ENCODE peak calls at places on chromosomes 11 and 22, in four cellular contexts. One of them, this sample, is unnamed.

GRCh38 chr11:9893474-9893873 is 229.6 kb downstream of the SWAP70 start:
- DNase-seq in GM23338: peak; percentile 44
- DNase-seq in PC-3: peak; percentile 13
- DNase-seq in SK-N-SH: no peak
- DNase-seq in this sample: peak; percentile 5

GRCh38 chr22:38238519-38239051 is 34.2 kb downstream of the TMEM184B start:
- DNase-seq in SK-N-SH: no peak
- DNase-seq in GM23338: no peak
- DNase-seq in PC-3: peak; percentile 39
- DNase-seq in this sample: no peak

GRCh38 chr11:18721576-18722292 is 4.3 kb downstream of the IGSF22 start:
- DNase-seq in GM23338: peak; percentile 86
- DNase-seq in PC-3: peak; percentile 37
- DNase-seq in SK-N-SH: peak; percentile 74
- DNase-seq in this sample: peak; percentile 78

GRCh38 chr11:9825315-9825714 is 161.4 kb downstream of the SWAP70 start:
- DNase-seq in GM23338: no peak
- DNase-seq in PC-3: peak; percentile 24
- DNase-seq in SK-N-SH: no peak
- DNase-seq in this sample: no peak

GRCh38 chr11:120801801-120802689 is 221.9 kb upstream of the TBCEL start:
- DNase-seq in SK-N-SH: peak; percentile 83
- DNase-seq in PC-3: peak; percentile 76
- DNase-seq in GM23338: peak; percentile 89
- DNase-seq in this sample: peak; percentile 82

GRCh38 chr11:67379061-67380058 is 6.0 kb upstream of the CLCF1 start:
- DNase-seq in SK-N-SH: no peak
- DNase-seq in GM23338: no peak
- DNase-seq in PC-3: peak; percentile 85
- DNase-seq in this sample: no peak

GRCh38 chr11:13169709-13170108 is 107.9 kb upstream of the BMAL1 start:
- DNase-seq in SK-N-SH: no peak
- DNase-seq in PC-3: peak; percentile 85
- DNase-seq in GM23338: no peak
- DNase-seq in this sample: no peak

GRCh38 chr22:42646569-42647525 is 2.3 kb downstream of the CYB5R3 start:
- DNase-seq in GM23338: no peak
- DNase-seq in SK-N-SH: no peak
- DNase-seq in PC-3: no peak
- DNase-seq in this sample: no peak

GRCh38 chr11:783581-784015 is 6.3 kb downstream of the CEND1 start:
- DNase-seq in SK-N-SH: peak; percentile 91
- DNase-seq in GM23338: peak; percentile 98
- DNase-seq in PC-3: peak; percentile 80
- DNase-seq in this sample: peak; percentile 94

GRCh38 chr11:60905047-60905446 is 1.3 kb downstream of the PRPF19 start:
- DNase-seq in SK-N-SH: peak; percentile 39
- DNase-seq in PC-3: peak; percentile 50
- DNase-seq in GM23338: no peak
- DNase-seq in this sample: no peak

GRCh38 chr11:12057299-12057980 is 49.0 kb upstream of the DKK3 start:
- DNase-seq in GM23338: no peak
- DNase-seq in SK-N-SH: no peak
- DNase-seq in PC-3: no peak
- DNase-seq in this sample: no peak

GRCh38 chr22:35154937-35155387 is 89.0 kb downstream of the ISX start:
- DNase-seq in GM23338: peak; percentile 96
- DNase-seq in SK-N-SH: peak; percentile 63
- DNase-seq in PC-3: peak; percentile 71
- DNase-seq in this sample: peak; percentile 85

GRCh38 chr11:86369668-86370067 is 5.0 kb upstream of the CCDC81 start:
- DNase-seq in PC-3: no peak
- DNase-seq in GM23338: no peak
- DNase-seq in SK-N-SH: no peak
- DNase-seq in this sample: no peak

GRCh38 chr11:45606514-45607024 is 58.9 kb downstream of the CHST1 start:
- DNase-seq in SK-N-SH: peak; percentile 38
- DNase-seq in GM23338: peak; percentile 93
- DNase-seq in PC-3: no peak
- DNase-seq in this sample: peak; percentile 95

GRCh38 chr11:1297011-1297575 is 12.3 kb downstream of the TOLLIP start:
- DNase-seq in PC-3: no peak
- DNase-seq in GM23338: no peak
- DNase-seq in SK-N-SH: no peak
- DNase-seq in this sample: no peak

GRCh38 chr11:95939091-95939490 is 15.2 kb upstream of the MTMR2 start:
- DNase-seq in GM23338: no peak
- DNase-seq in PC-3: no peak
- DNase-seq in SK-N-SH: no peak
- DNase-seq in this sample: no peak

GRCh38 chr11:13384837-13385417 is 78.1 kb downstream of the BTBD10 start:
- DNase-seq in GM23338: peak; percentile 80
- DNase-seq in SK-N-SH: peak; percentile 39
- DNase-seq in PC-3: peak; percentile 52
- DNase-seq in this sample: peak; percentile 67

GRCh38 chr22:33625959-33626358 is 294.3 kb downstream of the LARGE1 start:
- DNase-seq in SK-N-SH: no peak
- DNase-seq in PC-3: no peak
- DNase-seq in GM23338: no peak
- DNase-seq in this sample: no peak

GRCh38 chr11:74672956-74673895 is 58.0 kb downstream of the CHRDL2 start:
- DNase-seq in GM23338: no peak
- DNase-seq in SK-N-SH: peak; percentile 77
- DNase-seq in PC-3: peak; percentile 94
- DNase-seq in this sample: no peak

GRCh38 chr22:29944339-29944738 is 61.4 kb downstream of the MTMR3 start:
- DNase-seq in SK-N-SH: no peak
- DNase-seq in PC-3: no peak
- DNase-seq in GM23338: no peak
- DNase-seq in this sample: no peak

GRCh38 chr11:662689-663274 is 25.7 kb downstream of the DRD4 start:
- DNase-seq in SK-N-SH: peak; percentile 92
- DNase-seq in GM23338: peak; percentile 78
- DNase-seq in PC-3: peak; percentile 54
- DNase-seq in this sample: peak; percentile 65

GRCh38 chr11:14029971-14030531 is 67.5 kb downstream of the SPON1 start:
- DNase-seq in SK-N-SH: no peak
- DNase-seq in GM23338: no peak
- DNase-seq in PC-3: peak; percentile 84
- DNase-seq in this sample: no peak

GRCh38 chr11:17598700-17599459 is 51.8 kb downstream of the OTOG start:
- DNase-seq in GM23338: peak; percentile 94
- DNase-seq in PC-3: peak; percentile 78
- DNase-seq in SK-N-SH: peak; percentile 85
- DNase-seq in this sample: peak; percentile 90

GRCh38 chr11:47355283-47356128 is 3.0 kb upstream of the MYBPC3 start:
- DNase-seq in SK-N-SH: peak; percentile 93
- DNase-seq in GM23338: peak; percentile 98
- DNase-seq in PC-3: peak; percentile 95
- DNase-seq in this sample: peak; percentile 96

GRCh38 chr11:102800774-102801173 is 2.8 kb upstream of the MMP1 start:
- DNase-seq in GM23338: no peak
- DNase-seq in PC-3: no peak
- DNase-seq in SK-N-SH: no peak
- DNase-seq in this sample: no peak

GRCh38 chr11:68377389-68377795 is 65.0 kb downstream of the LRP5 start:
- DNase-seq in PC-3: no peak
- DNase-seq in GM23338: no peak
- DNase-seq in SK-N-SH: peak; percentile 59
- DNase-seq in this sample: no peak

GRCh38 chr11:110776091-110776490 is 63.9 kb upstream of the ARHGAP20 start:
- DNase-seq in SK-N-SH: no peak
- DNase-seq in GM23338: no peak
- DNase-seq in PC-3: no peak
- DNase-seq in this sample: no peak

GRCh38 chr11:60485987-60486386 is 6.6 kb upstream of the MS4A12 start:
- DNase-seq in GM23338: peak; percentile 73
- DNase-seq in PC-3: peak; percentile 85
- DNase-seq in SK-N-SH: peak; percentile 39
- DNase-seq in this sample: peak; percentile 70

GRCh38 chr22:46128606-46129005 is 21.7 kb upstream of the PPARA start:
- DNase-seq in SK-N-SH: no peak
- DNase-seq in GM23338: no peak
- DNase-seq in PC-3: no peak
- DNase-seq in this sample: no peak

GRCh38 chr11:71305041-71305440 is 52.7 kb upstream of the SHANK2 start:
- DNase-seq in SK-N-SH: no peak
- DNase-seq in GM23338: no peak
- DNase-seq in PC-3: no peak
- DNase-seq in this sample: no peak

GRCh38 chr11:118838905-118839553 is 44.7 kb upstream of the CXCR5 start:
- DNase-seq in GM23338: no peak
- DNase-seq in PC-3: no peak
- DNase-seq in SK-N-SH: no peak
- DNase-seq in this sample: no peak

GRCh38 chr11:76669901-76670474 is 559 bp downstream of the LRRC32 start:
- DNase-seq in PC-3: no peak
- DNase-seq in GM23338: peak; percentile 36
- DNase-seq in SK-N-SH: no peak
- DNase-seq in this sample: peak; percentile 46

GRCh38 chr11:21933095-21933494 is 259.8 kb upstream of the ANO5 start:
- DNase-seq in PC-3: no peak
- DNase-seq in SK-N-SH: peak; percentile 17
- DNase-seq in GM23338: peak; percentile 14
- DNase-seq in this sample: no peak

GRCh38 chr11:68328374-68329091 is 16.1 kb downstream of the LRP5 start:
- DNase-seq in GM23338: peak; percentile 75
- DNase-seq in SK-N-SH: peak; percentile 87
- DNase-seq in PC-3: no peak
- DNase-seq in this sample: peak; percentile 88

GRCh38 chr11:15988693-15989231 is 367.6 kb downstream of the SOX6 start:
- DNase-seq in SK-N-SH: peak; percentile 5
- DNase-seq in PC-3: no peak
- DNase-seq in GM23338: peak; percentile 85
- DNase-seq in this sample: peak; percentile 74

DNA sequence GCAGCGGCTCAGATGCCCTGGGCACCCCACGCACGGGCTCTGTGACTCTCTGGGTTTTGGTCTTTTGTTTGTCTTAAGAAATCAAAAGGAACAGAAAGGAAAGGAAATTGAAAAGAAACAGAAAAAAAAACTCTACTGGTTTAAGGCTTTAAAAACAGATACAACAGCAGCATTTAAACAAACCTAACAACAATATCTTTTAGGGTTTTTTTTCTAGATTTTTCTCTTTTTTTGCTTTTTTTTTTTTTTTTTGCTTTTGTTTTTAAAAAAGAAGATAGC is 17.2 kb downstream of the SLC22A12 start:
- DNase-seq in PC-3: no peak
- DNase-seq in GM23338: no peak
- DNase-seq in SK-N-SH: no peak
- DNase-seq in this sample: no peak
- H3K27ac ChIP-seq in PC-3: no peak overlapping the region
- H3K27ac ChIP-seq in GM23338: no peak overlapping the region
- H3K27ac ChIP-seq in SK-N-SH: no peak overlapping the region
- H3K27ac ChIP-seq in this sample: no peak overlapping the region

GRCh38 chr11:80031014-80031565 is 590.3 kb upstream of the TENM4 start:
- DNase-seq in GM23338: no peak
- DNase-seq in SK-N-SH: no peak
- DNase-seq in PC-3: no peak
- DNase-seq in this sample: no peak
- H3K4me3 ChIP-seq in GM23338: no peak overlapping the region
- H3K4me3 ChIP-seq in SK-N-SH: no peak overlapping the region
- H3K4me3 ChIP-seq in PC-3: no peak overlapping the region
- H3K4me3 ChIP-seq in this sample: no peak overlapping the region

GRCh38 chr11:27233654-27234042 is 129.4 kb downstream of the CCDC34 start:
- DNase-seq in SK-N-SH: no peak
- DNase-seq in PC-3: no peak
- DNase-seq in GM23338: no peak
- DNase-seq in this sample: no peak
- TF ChIP-seq EZH2phosphoT487 in SK-N-SH: no peak
- TF ChIP-seq EZH2phosphoT487 in PC-3: no peak
- TF ChIP-seq EZH2phosphoT487 in GM23338: no peak
- TF ChIP-seq EZH2phosphoT487 in this sample: no peak

GRCh38 chr11:35362571-35362980 is 56.8 kb downstream of the SLC1A2 start:
- DNase-seq in PC-3: peak; percentile 61
- DNase-seq in GM23338: peak; percentile 32
- DNase-seq in SK-N-SH: no peak
- DNase-seq in this sample: no peak
- H3K27ac ChIP-seq in PC-3: no peak overlapping the region
- H3K27ac ChIP-seq in GM23338: no peak overlapping the region
- H3K27ac ChIP-seq in SK-N-SH: no peak overlapping the region
- H3K27ac ChIP-seq in this sample: no peak overlapping the region

DNA sequence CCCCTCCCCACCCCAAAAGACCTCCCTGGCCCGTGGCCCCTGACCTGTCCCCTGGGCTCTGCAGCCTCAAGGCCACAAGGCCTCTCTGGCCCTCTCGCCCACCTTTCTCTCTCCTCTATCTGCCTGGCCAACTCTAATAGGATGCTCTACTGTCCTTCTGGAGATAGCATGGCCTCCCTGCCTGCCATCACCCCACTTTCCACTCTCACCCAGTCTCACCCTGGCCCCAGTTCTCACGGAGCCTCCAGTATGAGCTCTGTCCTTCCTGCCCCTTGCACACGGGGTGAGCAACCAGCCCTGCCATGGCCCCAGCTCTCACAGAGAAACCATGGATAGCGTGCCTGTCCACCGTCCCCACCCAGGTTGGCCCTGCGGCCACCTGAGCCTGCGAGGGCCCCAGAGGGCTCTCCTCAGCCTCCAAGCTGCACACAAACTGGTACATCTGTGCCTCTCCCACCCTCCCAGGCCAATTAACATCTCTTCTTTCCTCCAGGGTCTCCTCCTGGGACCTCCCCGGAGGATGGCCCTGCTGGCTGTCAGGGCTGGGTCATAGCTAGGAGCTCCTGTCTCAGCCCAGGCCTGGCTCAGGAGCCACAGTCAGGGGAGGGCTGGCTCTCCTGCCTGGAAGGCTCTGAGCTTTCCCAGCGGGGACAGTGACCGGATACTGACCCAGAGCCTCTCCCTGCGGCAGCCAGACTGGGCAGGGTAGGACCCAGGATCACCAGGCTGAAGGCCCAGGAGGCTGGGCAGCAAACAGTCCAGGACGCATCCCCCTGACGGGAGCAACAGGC is 22.3 kb downstream of the RTN4R start:
- DNase-seq in GM23338: no peak
- DNase-seq in SK-N-SH: no peak
- DNase-seq in PC-3: no peak
- DNase-seq in this sample: peak; percentile 48
- H3K4me3 ChIP-seq in GM23338: no peak overlapping the region
- H3K4me3 ChIP-seq in SK-N-SH: no peak overlapping the region
- H3K4me3 ChIP-seq in PC-3: no peak overlapping the region
- H3K4me3 ChIP-seq in this sample: no peak overlapping the region

DNA sequence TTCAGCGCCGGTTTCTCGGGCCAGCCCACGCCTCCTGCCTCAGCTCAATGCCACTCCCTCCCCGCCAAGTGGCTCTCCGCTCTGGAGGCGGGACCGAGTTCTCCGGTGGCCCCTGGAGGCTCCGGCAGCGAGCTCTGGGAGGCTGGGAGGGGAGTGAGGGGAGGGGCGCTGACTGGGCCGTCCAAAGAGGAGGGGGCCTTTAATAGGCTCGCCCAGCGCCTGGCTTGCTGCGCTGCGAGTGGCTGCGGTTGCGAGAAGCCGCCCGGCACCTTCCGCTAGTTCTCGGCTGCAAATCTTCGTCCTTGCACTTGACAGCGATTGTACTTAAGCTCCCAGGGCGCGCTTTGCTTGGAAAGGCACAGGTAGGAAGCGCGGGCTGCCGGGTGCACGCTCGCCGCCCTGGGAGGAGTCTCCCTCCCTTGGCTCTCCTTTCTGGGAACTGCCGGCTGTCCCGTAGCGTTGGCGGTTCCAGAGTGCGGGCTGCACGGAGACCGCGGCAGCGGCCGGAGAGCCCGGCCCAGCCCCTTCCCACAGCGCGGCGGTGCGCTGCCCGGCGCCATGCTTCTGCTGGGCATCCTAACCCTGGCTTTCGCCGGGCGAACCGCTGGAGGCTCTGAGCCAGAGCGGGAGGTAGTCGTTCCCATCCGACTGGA is at the start of gene ADAMTS15:
- DNase-seq in GM23338: peak; percentile 95
- DNase-seq in SK-N-SH: peak; percentile 81
- DNase-seq in PC-3: peak; percentile 97
- DNase-seq in this sample: peak; percentile 93
- TF ChIP-seq EZH2phosphoT487 in GM23338: no peak
- TF ChIP-seq EZH2phosphoT487 in SK-N-SH: no peak
- TF ChIP-seq EZH2phosphoT487 in PC-3: peak; percentile 84
- TF ChIP-seq EZH2phosphoT487 in this sample: no peak